ENCODE peak calls at places on chromosomes 5 and 9, in ten cellular contexts. P, Q, M, E, Z, S, A, R, C and Y are unnamed samples. For H3K4me1, the result is how much of the 10 kb centered on the place peaks cover.

GRCh38 chr5:32283539-32284377 is 29.0 kb downstream of the MTMR12 start:
- DNase-seq in P (no peak), Q (peak), M (no peak), E (no peak), Z (no peak), S (no peak), A (no peak), R (no peak), C (no peak), Y (no peak)

GRCh38 chr9:134220311-134220710 is 55.9 kb upstream of the RNU6ATAC start:
- DNase-seq in P (peak), Q (no peak), M (no peak), E (no peak), Z (peak), S (no peak), A (no peak), R (no peak), C (no peak), Y (no peak)

GRCh38 chr9:136147890-136148714 is 29.4 kb upstream of the TMEM250 start:
- DNase-seq in P (no peak), Q (no peak), M (no peak), E (no peak), Z (no peak), S (no peak), A (no peak), R (no peak), C (no peak), Y (no peak)

GRCh38 chr5:128539038-128539429 is 989 bp upstream of the FBN2 start:
- DNase-seq in P (peak), Q (no peak), M (no peak), E (peak), Z (no peak), S (peak), A (no peak), R (peak), C (no peak), Y (no peak)

GRCh38 chr9:80650964-80651555 is 1038.3 kb downstream of the TLE1 start:
- DNase-seq in P (no peak), Q (peak), M (no peak), E (peak), Z (no peak), S (no peak), A (no peak), R (no peak), C (no peak), Y (no peak)

GRCh38 chr5:153573326-153574033 is 83.0 kb downstream of the GRIA1 start:
- DNase-seq in P (no peak), Q (no peak), M (no peak), E (no peak), Z (peak), S (peak), A (no peak), R (no peak), C (no peak), Y (no peak)

GRCh38 chr9:107637421-107638420 is 148.2 kb upstream of the KLF4 start:
- DNase-seq in P (peak), Q (peak), M (peak), E (peak), Z (peak), S (peak), A (peak), R (peak), C (no peak), Y (peak)

GRCh38 chr5:42970636-42971559 is 69.2 kb downstream of the ANXA2R start:
- DNase-seq in P (no peak), Q (peak), M (no peak), E (no peak), Z (no peak), S (peak), A (no peak), R (peak), C (no peak), Y (no peak)

GRCh38 chr5:37871023-37871815 is 31.4 kb upstream of the GDNF start:
- DNase-seq in P (no peak), Q (peak), M (no peak), E (no peak), Z (no peak), S (no peak), A (no peak), R (no peak), C (no peak), Y (no peak)

GRCh38 chr9:95581900-95582299 is 65.1 kb upstream of the PTCH1 start:
- DNase-seq in P (no peak), Q (no peak), M (no peak), E (peak), Z (no peak), S (no peak), A (no peak), R (no peak), C (no peak), Y (no peak)

GRCh38 chr5:175447571-175447970 is 3.6 kb upstream of the DRD1 start:
- DNase-seq in P (no peak), Q (no peak), M (no peak), E (no peak), Z (no peak), S (no peak), A (no peak), R (no peak), C (no peak), Y (no peak)

GRCh38 chr5:171888051-171888481 is 102.4 kb downstream of the SMIM23 start:
- DNase-seq in P (no peak), Q (no peak), M (no peak), E (no peak), Z (no peak), S (no peak), A (no peak), R (no peak), C (no peak), Y (no peak)

GRCh38 chr9:130835441-130836298 is 616 bp downstream of the ABL1 start:
- DNase-seq in P (peak), Q (no peak), M (peak), E (peak), Z (peak), S (peak), A (no peak), R (peak), C (no peak), Y (peak)
- TF ChIP-seq CTCF in P (no peak), Q (no peak), M (no peak), E (no peak), Z (no peak), S (no peak), A (no peak), R (no peak), C (no peak), Y (no peak)

DNA sequence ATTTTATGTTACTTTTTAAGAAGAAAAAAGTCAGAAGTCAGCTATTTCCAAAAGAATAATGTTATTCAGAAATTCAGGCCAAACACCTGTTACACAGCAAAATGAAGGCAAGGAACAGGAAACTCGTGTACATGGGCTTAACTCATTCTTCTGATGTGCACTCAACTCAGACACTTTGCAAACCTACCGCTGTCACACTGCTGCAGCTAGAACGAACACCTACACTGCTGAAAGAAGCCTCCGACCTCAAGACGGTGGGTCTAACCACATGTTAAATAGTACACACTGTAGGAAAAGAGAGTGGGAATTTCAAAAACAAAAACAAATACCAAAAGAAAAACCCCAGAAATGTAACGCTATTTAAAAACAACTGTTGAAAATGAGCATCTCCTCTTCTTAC is 384.5 kb downstream of the IRX1 start:
- DNase-seq in P (no peak), Q (no peak), M (no peak), E (no peak), Z (no peak), S (no peak), A (no peak), R (no peak), C (no peak), Y (no peak)
- H3K4me3 ChIP-seq in P (no peak), Q (no peak), M (no peak), E (no peak), Z (no peak), S (no peak), A (no peak), R (no peak), C (no peak), Y (no peak)

GRCh38 chr9:137943655-137944054 is 66.1 kb downstream of the CACNA1B start:
- DNase-seq in P (no peak), Q (no peak), M (no peak), E (no peak), Z (no peak), S (no peak), A (no peak), R (no peak), C (no peak), Y (no peak)

GRCh38 chr9:137947012-137947411 is 69.4 kb downstream of the CACNA1B start:
- DNase-seq in P (no peak), Q (no peak), M (no peak), E (no peak), Z (no peak), S (no peak), A (no peak), R (no peak), C (no peak), Y (no peak)

GRCh38 chr9:137949260-137949659 is 71.7 kb downstream of the CACNA1B start:
- DNase-seq in P (no peak), Q (no peak), M (no peak), E (no peak), Z (no peak), S (no peak), A (no peak), R (no peak), C (no peak), Y (no peak)

GRCh38 chr9:137948642-137949041 is 71.1 kb downstream of the CACNA1B start:
- DNase-seq in P (no peak), Q (no peak), M (no peak), E (no peak), Z (no peak), S (no peak), A (no peak), R (no peak), C (no peak), Y (no peak)

GRCh38 chr9:137945581-137945980 is 68.0 kb downstream of the CACNA1B start:
- DNase-seq in P (no peak), Q (peak), M (no peak), E (no peak), Z (no peak), S (no peak), A (no peak), R (peak), C (peak), Y (no peak)
- H3K4me1 ChIP-seq in P (under half), Q (under half), M (under half), E (under half), Z (under half), S (under half), A (under half), R (under half), C (under half), Y (under half)

GRCh38 chr9:111854799-111855198 is 41.8 kb upstream of the UGCG start:
- DNase-seq in P (no peak), Q (no peak), M (no peak), E (no peak), Z (no peak), S (no peak), A (no peak), R (no peak), C (no peak), Y (no peak)

GRCh38 chr9:111853450-111853827 is 43.2 kb upstream of the UGCG start:
- DNase-seq in P (no peak), Q (no peak), M (no peak), E (no peak), Z (no peak), S (no peak), A (no peak), R (no peak), C (no peak), Y (no peak)

GRCh38 chr9:111852291-111852690 is 44.3 kb upstream of the UGCG start:
- DNase-seq in P (no peak), Q (no peak), M (no peak), E (no peak), Z (no peak), S (no peak), A (no peak), R (no peak), C (no peak), Y (no peak)

GRCh38 chr9:111851536-111851935 is 45.1 kb upstream of the UGCG start:
- DNase-seq in P (no peak), Q (peak), M (no peak), E (peak), Z (no peak), S (no peak), A (no peak), R (peak), C (no peak), Y (peak)
- TF ChIP-seq CTCF in P (no peak), Q (peak), M (no peak), E (no peak), Z (no peak), S (no peak), A (no peak), R (no peak), C (no peak), Y (no peak)

GRCh38 chr5:10724799-10725507 is 36.1 kb downstream of the DAP start:
- DNase-seq in P (peak), Q (peak), M (peak), E (no peak), Z (no peak), S (peak), A (peak), R (peak), C (no peak), Y (no peak)
- H3K4me3 ChIP-seq in P (peak), Q (peak), M (no peak), E (no peak), Z (no peak), S (peak), A (no peak), R (peak), C (no peak), Y (no peak)

DNA sequence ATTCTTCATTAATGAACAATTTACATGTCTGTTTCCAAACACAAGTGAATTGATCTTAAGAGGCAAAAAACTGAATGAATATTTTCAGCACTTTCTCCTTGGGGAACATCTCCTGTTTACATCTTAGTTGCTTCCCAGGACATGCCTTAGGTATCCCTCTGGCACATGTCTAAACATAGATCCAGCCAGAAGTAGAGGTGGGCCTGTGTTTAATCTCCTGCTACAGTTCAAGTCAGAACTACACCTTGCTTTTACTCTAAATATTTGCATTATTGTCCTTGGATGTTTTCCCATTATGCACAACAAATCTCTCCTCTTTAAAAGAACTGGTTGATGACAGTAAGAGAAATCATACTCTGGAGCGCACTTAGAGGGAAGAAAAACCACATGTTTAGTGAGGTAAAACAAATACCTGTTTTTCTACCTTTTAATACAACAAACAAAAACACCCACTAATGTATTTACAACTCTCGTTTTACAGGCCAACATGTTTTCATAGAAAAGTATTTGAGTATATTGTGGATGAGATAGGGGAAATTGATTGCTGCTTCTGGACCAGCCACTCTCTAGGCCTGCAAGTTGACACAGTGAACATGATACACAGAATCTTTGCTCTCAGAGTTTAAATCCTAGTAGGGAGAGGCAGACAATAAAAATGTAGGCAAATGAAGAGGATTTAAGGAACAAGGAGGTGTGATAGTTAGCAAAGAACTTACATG is 32.2 kb downstream of the TNFAIP8 start:
- DNase-seq in P (no peak), Q (no peak), M (no peak), E (no peak), Z (no peak), S (no peak), A (no peak), R (no peak), C (no peak), Y (no peak)
- H3K4me1 ChIP-seq in P (under half), Q (under half), M (under half), E (under half), Z (under half), S (half or more), A (under half), R (under half), C (half or more), Y (under half)

GRCh38 chr9:6686396-6686795 is 40.9 kb upstream of the GLDC start:
- DNase-seq in P (no peak), Q (peak), M (no peak), E (peak), Z (no peak), S (no peak), A (no peak), R (peak), C (peak), Y (no peak)
- TF ChIP-seq CTCF in P (no peak), Q (peak), M (no peak), E (peak), Z (no peak), S (peak), A (no peak), R (peak), C (peak), Y (peak)

GRCh38 chr9:130311019-130311773 is 45.6 kb downstream of the HMCN2 start:
- DNase-seq in P (no peak), Q (no peak), M (no peak), E (no peak), Z (peak), S (no peak), A (no peak), R (no peak), C (no peak), Y (no peak)
- H3K4me3 ChIP-seq in P (no peak), Q (no peak), M (no peak), E (no peak), Z (no peak), S (no peak), A (no peak), R (no peak), C (no peak), Y (no peak)